ENCODE peak calls at places on chromosomes 11 and 22, in six cellular contexts. F is fibroblast of lung, X is gastrocnemius medialis, O is heart left ventricle, U is H1, G is neural progenitor cell. B is an unnamed sample.

GRCh38 chr22:35539910-35540599 is 576 bp upstream of the RASD2 start:
- DNase-seq in F (peak; percentile 24), X (peak; percentile 69), O (peak; percentile 65), U (peak; percentile 74), G (peak; percentile 78), B (no peak)

GRCh38 chr11:96277696-96278038 is 65.3 kb downstream of the MAML2 start:
- DNase-seq in F (no peak), X (no peak), O (no peak), U (no peak), G (no peak), B (no peak)

GRCh38 chr11:70530010-70530409 is 131.7 kb downstream of the CTTN start:
- DNase-seq in F (no peak), X (no peak), O (no peak), U (no peak), G (no peak), B (no peak)

GRCh38 chr22:39526736-39527171 is 5.8 kb downstream of the RPS19BP1 start:
- DNase-seq in F (no peak), X (no peak), O (peak; percentile 28), U (no peak), G (peak; percentile 25), B (no peak)

GRCh38 chr22:23269441-23270211 is 89.3 kb downstream of the BCR start:
- DNase-seq in F (no peak), X (no peak), O (no peak), U (peak; percentile 62), G (no peak), B (no peak)

GRCh38 chr11:134334796-134335571 is 3.2 kb downstream of the GLB1L2 start:
- DNase-seq in F (no peak), X (no peak), O (no peak), U (no peak), G (no peak), B (no peak)

GRCh38 chr11:132576706-132577105 is 955.6 kb downstream of the OPCML start:
- DNase-seq in F (peak; percentile 98), X (no peak), O (no peak), U (no peak), G (peak; percentile 24), B (no peak)

GRCh38 chr11:40290031-40290650 is 1169.3 kb downstream of the LRRC4C start:
- DNase-seq in F (peak; percentile 81), X (no peak), O (no peak), U (no peak), G (no peak), B (no peak)

GRCh38 chr22:48553694-48554308 is 1273.9 kb downstream of the BRD1 start:
- DNase-seq in F (no peak), X (no peak), O (no peak), U (no peak), G (no peak), B (no peak)

GRCh38 chr22:48554893-48555552 is 1272.7 kb downstream of the BRD1 start:
- DNase-seq in F (peak; percentile 19), X (no peak), O (no peak), U (peak; percentile 63), G (peak; percentile 69), B (no peak)

GRCh38 chr22:48556751-48557150 is 1270.9 kb downstream of the BRD1 start:
- DNase-seq in F (no peak), X (no peak), O (no peak), U (no peak), G (no peak), B (no peak)

GRCh38 chr22:48557473-48557872 is 1270.2 kb downstream of the BRD1 start:
- DNase-seq in F (no peak), X (no peak), O (no peak), U (no peak), G (no peak), B (no peak)

GRCh38 chr22:48555606-48556005 is 1272.1 kb downstream of the BRD1 start:
- DNase-seq in F (no peak), X (no peak), O (no peak), U (no peak), G (no peak), B (no peak)
- H3K9me3 ChIP-seq in F (no peaks in the 10 kb centered on the region), X (no peaks in the 10 kb centered on the region), O (no peaks in the 10 kb centered on the region), U (no peaks in the 10 kb centered on the region), G (no peaks in the 10 kb centered on the region), B (no peaks in the 10 kb centered on the region)

DNA sequence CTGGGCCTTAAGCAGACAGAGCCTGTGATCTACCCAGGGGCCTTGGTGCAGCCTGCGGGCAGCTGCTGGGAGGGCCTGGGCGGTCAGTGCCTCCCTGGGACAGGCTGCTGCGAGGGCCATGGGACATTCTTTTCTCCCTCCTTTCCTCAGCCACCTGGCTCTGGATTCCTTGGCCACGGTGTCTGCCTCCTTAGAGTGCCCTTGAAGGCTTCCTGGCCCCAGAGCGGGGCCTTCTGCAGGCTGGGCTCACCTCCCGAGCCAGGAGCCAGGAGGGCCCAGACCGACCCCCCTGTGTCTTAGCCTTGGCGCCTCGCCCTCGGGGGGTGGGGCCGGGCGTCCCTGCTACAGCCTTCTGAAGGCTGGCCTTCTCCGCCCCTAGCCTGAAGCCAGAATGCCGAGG is 231.2 kb downstream of the TBC1D22A start:
- DNase-seq in F (no peak), X (no peak), O (no peak), U (no peak), G (no peak), B (no peak)
- H3K27ac ChIP-seq in F (no peak overlapping the region), X (no peak overlapping the region), O (no peak overlapping the region), U (no peak overlapping the region), G (no peak overlapping the region), B (no peak overlapping the region)

DNA sequence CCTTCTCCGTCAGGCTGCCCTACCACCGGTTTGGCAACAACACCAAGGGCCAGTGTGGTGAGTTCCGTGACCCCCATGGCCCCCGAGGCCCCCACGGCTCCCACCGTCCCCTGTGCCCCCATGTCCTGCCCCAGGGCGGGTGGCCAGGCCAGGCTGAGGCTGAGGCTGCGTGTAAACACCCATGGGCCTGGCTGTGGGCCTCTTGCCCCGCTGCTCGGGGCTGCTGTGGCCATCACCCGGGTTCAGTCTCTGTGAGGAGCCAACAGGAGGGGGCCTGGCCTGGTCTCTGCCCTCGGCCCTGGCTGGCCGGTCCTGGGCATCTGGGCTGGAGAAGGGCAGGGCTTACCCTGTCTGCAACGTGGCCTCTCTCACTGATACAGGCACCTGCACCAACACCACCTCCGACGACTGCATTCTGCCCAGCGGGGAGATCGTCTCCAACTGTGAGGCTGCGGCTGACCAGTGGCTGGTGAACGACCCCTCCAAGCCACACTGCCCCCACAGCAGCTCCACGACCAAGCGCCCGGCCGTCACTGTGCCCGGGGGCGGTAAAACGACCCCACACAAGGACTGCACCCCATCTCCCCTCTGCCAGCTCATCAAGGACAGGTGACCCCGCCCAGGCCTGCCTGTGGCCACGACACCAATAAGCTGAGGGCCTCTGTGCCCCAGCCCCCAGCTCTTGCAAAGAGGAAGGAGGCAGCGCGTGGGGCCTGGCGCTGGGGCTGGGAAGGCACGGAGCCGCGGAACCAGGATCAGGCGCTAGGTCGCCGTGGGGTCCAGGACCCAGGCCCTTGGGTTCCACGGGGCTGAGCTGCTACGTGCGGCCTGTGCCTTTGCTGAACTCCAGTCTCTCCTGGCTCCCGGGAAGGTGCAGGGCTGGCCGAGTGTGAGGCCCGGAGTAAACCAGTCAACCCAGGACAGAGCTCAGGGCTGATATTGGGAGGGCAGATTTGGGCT is 29.0 kb downstream of the MUC2 start:
- DNase-seq in F (no peak), X (no peak), O (no peak), U (no peak), G (no peak), B (no peak)
- H3K9me3 ChIP-seq in F (peaks cover 2% of the 10 kb centered on the region), X (no peaks in the 10 kb centered on the region), O (no peaks in the 10 kb centered on the region), U (peaks cover 88% of the 10 kb centered on the region), G (no peaks in the 10 kb centered on the region), B (no peaks in the 10 kb centered on the region)

GRCh38 chr11:23570828-23571227 is 710.6 kb upstream of the CCDC179 start:
- DNase-seq in F (peak; percentile 61), X (no peak), O (no peak), U (no peak), G (no peak), B (no peak)
- H3K27ac ChIP-seq in F (no peak overlapping the region), X (no peak overlapping the region), O (no peak overlapping the region), U (no peak overlapping the region), G (no peak overlapping the region), B (no peak overlapping the region)

GRCh38 chr11:42397483-42397882 is 914.3 kb upstream of the API5 start:
- DNase-seq in F (no peak), X (no peak), O (no peak), U (no peak), G (no peak), B (no peak)
- H3K9me3 ChIP-seq in F (no peaks in the 10 kb centered on the region), X (no peaks in the 10 kb centered on the region), O (no peaks in the 10 kb centered on the region), U (no peaks in the 10 kb centered on the region), G (no peaks in the 10 kb centered on the region), B (no peaks in the 10 kb centered on the region)